ENCODE peak calls at places on chromosomes 6 and 20, in nine cellular contexts. A is cardiac muscle cell; P is HEK293T; D is activated CD4-positive, alpha-beta T cell treated with anti-CD3 and anti-CD28 coated beads for 4 hours; J is occipital lobe; C is AG10803; M is stimulated activated naive CD8-positive, alpha-beta T cell treated with anti-CD3 and anti-CD28 coated beads, Interleukin-15, amount 100 ng/mL, for 72 hours; O is left ventricle myocardium inferior; V is central memory CD8-positive, alpha-beta T cell. H is an unnamed sample.

GRCh38 chr6:7200598-7201443 is 93.1 kb downstream of the RREB1 start:
- DNase-seq in A (no peak), P (no peak), D (no peak), J (no peak), C (no peak), M (no peak), O (no peak), V (no peak), H (no peak)

GRCh38 chr6:152380351-152380767 is 256.8 kb downstream of the SYNE1 start:
- DNase-seq in A (peak), P (no peak), D (no peak), J (no peak), C (peak), M (no peak), O (no peak), V (no peak), H (peak)

GRCh38 chr20:38138086-38138777 is 26.8 kb downstream of the TGM2 start:
- DNase-seq in A (no peak), P (no peak), D (no peak), J (no peak), C (no peak), M (no peak), O (no peak), V (no peak), H (no peak)

GRCh38 chr20:53575481-53576194 is 18.0 kb downstream of the ZNF217 start:
- DNase-seq in A (no peak), P (no peak), D (no peak), J (no peak), C (no peak), M (no peak), O (no peak), V (no peak), H (no peak)

GRCh38 chr6:40444811-40445210 is 142.4 kb downstream of the LRFN2 start:
- DNase-seq in A (no peak), P (no peak), D (no peak), J (no peak), C (no peak), M (no peak), O (no peak), V (no peak), H (no peak)

GRCh38 chr6:51024126-51024525 is 205.5 kb downstream of the TFAP2B start:
- DNase-seq in A (no peak), P (no peak), D (no peak), J (no peak), C (no peak), M (no peak), O (no peak), V (no peak), H (no peak)

GRCh38 chr6:7235712-7236311 is 77.2 kb downstream of the SSR1 start:
- DNase-seq in A (no peak), P (no peak), D (no peak), J (no peak), C (no peak), M (no peak), O (no peak), V (no peak), H (no peak)

GRCh38 chr6:169250660-169251059 is 3.0 kb downstream of the THBS2 start:
- DNase-seq in A (peak), P (no peak), D (no peak), J (peak), C (peak), M (no peak), O (no peak), V (no peak), H (peak)

GRCh38 chr6:17276766-17277165 is 4.4 kb upstream of the RBM24 start:
- DNase-seq in A (no peak), P (no peak), D (no peak), J (no peak), C (peak), M (no peak), O (peak), V (no peak), H (peak)

GRCh38 chr6:159693894-159694545 is 979 bp upstream of the SOD2 start:
- DNase-seq in A (peak), P (no peak), D (peak), J (peak), C (no peak), M (peak), O (no peak), V (no peak), H (no peak)

GRCh38 chr6:128807577-128807976 is 75.4 kb upstream of the LAMA2 start:
- DNase-seq in A (peak), P (peak), D (no peak), J (no peak), C (peak), M (no peak), O (no peak), V (no peak), H (peak)

GRCh38 chr6:130019796-130020105 is 1.4 kb downstream of the L3MBTL3 start:
- DNase-seq in A (no peak), P (peak), D (no peak), J (no peak), C (no peak), M (no peak), O (no peak), V (no peak), H (no peak)

GRCh38 chr6:2376429-2377355 is 131.3 kb upstream of the GMDS start:
- DNase-seq in A (no peak), P (no peak), D (no peak), J (no peak), C (peak), M (no peak), O (no peak), V (no peak), H (peak)

GRCh38 chr20:4244700-4245485 is 229.5 kb upstream of the RNF24 start:
- DNase-seq in A (peak), P (no peak), D (no peak), J (no peak), C (no peak), M (no peak), O (no peak), V (no peak), H (peak)

GRCh38 chr20:25006431-25007167 is 14.0 kb upstream of the APMAP start:
- DNase-seq in A (no peak), P (no peak), D (no peak), J (no peak), C (no peak), M (no peak), O (no peak), V (no peak), H (no peak)

GRCh38 chr20:60765821-60766403 is 486.1 kb upstream of the CDH4 start:
- DNase-seq in A (no peak), P (no peak), D (no peak), J (no peak), C (no peak), M (no peak), O (no peak), V (no peak), H (no peak)

GRCh38 chr6:47733879-47734558 is 35.6 kb downstream of the ADGRF4 start:
- DNase-seq in A (peak), P (no peak), D (no peak), J (no peak), C (peak), M (no peak), O (no peak), V (no peak), H (no peak)

GRCh38 chr6:151627689-151628444 is 134.1 kb downstream of the CCDC170 start:
- DNase-seq in A (no peak), P (no peak), D (no peak), J (no peak), C (no peak), M (no peak), O (no peak), V (no peak), H (peak)

GRCh38 chr20:19129976-19130612 is 82.3 kb upstream of the SLC24A3 start:
- DNase-seq in A (no peak), P (no peak), D (no peak), J (no peak), C (no peak), M (no peak), O (no peak), V (no peak), H (no peak)

GRCh38 chr20:46070215-46070910 is 19.4 kb downstream of the NCOA5 start:
- DNase-seq in A (peak), P (no peak), D (no peak), J (no peak), C (peak), M (no peak), O (no peak), V (no peak), H (peak)

GRCh38 chr6:3740551-3741476 is 10.7 kb downstream of the PXDC1 start:
- DNase-seq in A (no peak), P (no peak), D (no peak), J (no peak), C (no peak), M (no peak), O (no peak), V (no peak), H (no peak)

GRCh38 chr6:10451828-10452509 is 37.1 kb upstream of the TFAP2A start:
- DNase-seq in A (peak), P (no peak), D (no peak), J (no peak), C (peak), M (no peak), O (no peak), V (no peak), H (peak)